ENCODE peak calls at places on chromosomes 5 and 9, in four cellular contexts. One of them, this sample, is unnamed.

GRCh38 chr5:147397616-147398015 is 112.3 kb downstream of the DPYSL3 start:
- DNase-seq in GM12878: no peak
- DNase-seq in HCT116: no peak
- DNase-seq in K562: peak
- DNase-seq in this sample: no peak

GRCh38 chr5:51500-51823 is 40.5 kb upstream of the PLEKHG4B start:
- DNase-seq in HCT116: no peak
- DNase-seq in K562: no peak
- DNase-seq in GM12878: no peak
- DNase-seq in this sample: no peak

GRCh38 chr9:81868145-81868544 is 60.1 kb upstream of the SPATA31D4 start:
- DNase-seq in K562: no peak
- DNase-seq in GM12878: no peak
- DNase-seq in HCT116: no peak
- DNase-seq in this sample: no peak

GRCh38 chr9:100111235-100111634 is 12.2 kb downstream of the INVS start:
- DNase-seq in GM12878: no peak
- DNase-seq in K562: no peak
- DNase-seq in HCT116: no peak
- DNase-seq in this sample: no peak

GRCh38 chr9:105958587-105958986 is 264.2 kb downstream of the TMEM38B start:
- DNase-seq in K562: no peak
- DNase-seq in GM12878: no peak
- DNase-seq in HCT116: no peak
- DNase-seq in this sample: no peak

GRCh38 chr9:80157561-80157983 is 585.8 kb downstream of the TLE4 start:
- DNase-seq in HCT116: no peak
- DNase-seq in GM12878: no peak
- DNase-seq in K562: no peak
- DNase-seq in this sample: no peak

GRCh38 chr9:117664419-117664818 is 39.8 kb upstream of the TLR4 start:
- DNase-seq in HCT116: no peak
- DNase-seq in K562: no peak
- DNase-seq in GM12878: no peak
- DNase-seq in this sample: no peak

GRCh38 chr5:88768411-88768810 is 114.6 kb downstream of the MEF2C start:
- DNase-seq in K562: no peak
- DNase-seq in HCT116: no peak
- DNase-seq in GM12878: no peak
- DNase-seq in this sample: no peak

GRCh38 chr5:95822038-95822407 is 503 bp downstream of the GLRX start:
- DNase-seq in K562: peak
- DNase-seq in HCT116: no peak
- DNase-seq in GM12878: no peak
- DNase-seq in this sample: peak

GRCh38 chr5:157342822-157343402 is 77.0 kb downstream of the CYFIP2 start:
- DNase-seq in GM12878: no peak
- DNase-seq in K562: peak
- DNase-seq in HCT116: peak
- DNase-seq in this sample: peak

GRCh38 chr5:56757077-56757476 is 58.3 kb upstream of the MAP3K1 start:
- DNase-seq in GM12878: no peak
- DNase-seq in HCT116: no peak
- DNase-seq in K562: no peak
- DNase-seq in this sample: no peak

GRCh38 chr5:128002420-128002819 is 81.1 kb upstream of the SLC12A2 start:
- DNase-seq in GM12878: no peak
- DNase-seq in HCT116: no peak
- DNase-seq in K562: no peak
- DNase-seq in this sample: no peak

GRCh38 chr5:160169326-160169725 is 50.1 kb upstream of the PWWP2A start:
- DNase-seq in K562: no peak
- DNase-seq in GM12878: no peak
- DNase-seq in HCT116: no peak
- DNase-seq in this sample: no peak

GRCh38 chr9:91178281-91179236 is 183.2 kb downstream of the AUH start:
- DNase-seq in HCT116: no peak
- DNase-seq in GM12878: no peak
- DNase-seq in K562: no peak
- DNase-seq in this sample: no peak

GRCh38 chr9:133528001-133528886 is 3.5 kb upstream of the MYMK start:
- DNase-seq in HCT116: no peak
- DNase-seq in GM12878: no peak
- DNase-seq in K562: no peak
- DNase-seq in this sample: no peak

GRCh38 chr9:12363439-12363838 is 329.7 kb upstream of the TYRP1 start:
- DNase-seq in HCT116: no peak
- DNase-seq in K562: no peak
- DNase-seq in GM12878: no peak
- DNase-seq in this sample: no peak

GRCh38 chr5:169223595-169223953 is 77.4 kb downstream of the SLIT3 start:
- DNase-seq in K562: no peak
- DNase-seq in GM12878: no peak
- DNase-seq in HCT116: no peak
- DNase-seq in this sample: no peak

GRCh38 chr9:105475302-105475701 is 27.5 kb downstream of the FSD1L start:
- DNase-seq in GM12878: no peak
- DNase-seq in HCT116: no peak
- DNase-seq in K562: peak
- DNase-seq in this sample: peak

GRCh38 chr5:147510885-147511284 is 1.0 kb upstream of the DPYSL3 start:
- DNase-seq in HCT116: no peak
- DNase-seq in K562: no peak
- DNase-seq in GM12878: no peak
- DNase-seq in this sample: no peak

GRCh38 chr5:150021491-150022162 is 21.1 kb downstream of the HMGXB3 start:
- DNase-seq in K562: no peak
- DNase-seq in HCT116: peak
- DNase-seq in GM12878: no peak
- DNase-seq in this sample: no peak

GRCh38 chr5:134029156-134029555 is 24.4 kb upstream of the VDAC1 start:
- DNase-seq in HCT116: no peak
- DNase-seq in GM12878: no peak
- DNase-seq in K562: no peak
- DNase-seq in this sample: peak

GRCh38 chr9:69097053-69097452 is 61.5 kb downstream of the FXN start:
- DNase-seq in GM12878: no peak
- DNase-seq in HCT116: no peak
- DNase-seq in K562: no peak
- DNase-seq in this sample: no peak

GRCh38 chr5:108818613-108819272 is 71.0 kb downstream of the FER start:
- DNase-seq in HCT116: no peak
- DNase-seq in GM12878: peak
- DNase-seq in K562: no peak
- DNase-seq in this sample: peak

GRCh38 chr5:151664694-151665583 is 21.8 kb downstream of the SPARC start:
- DNase-seq in GM12878: no peak
- DNase-seq in HCT116: no peak
- DNase-seq in K562: no peak
- DNase-seq in this sample: no peak

GRCh38 chr9:109317311-109317978 is 3.4 kb downstream of the EPB41L4B start:
- DNase-seq in HCT116: no peak
- DNase-seq in GM12878: no peak
- DNase-seq in K562: no peak
- DNase-seq in this sample: no peak

GRCh38 chr9:109314011-109314531 is 6.8 kb downstream of the EPB41L4B start:
- DNase-seq in HCT116: no peak
- DNase-seq in K562: no peak
- DNase-seq in GM12878: no peak
- DNase-seq in this sample: no peak

GRCh38 chr9:109315889-109316640 is 4.8 kb downstream of the EPB41L4B start:
- DNase-seq in HCT116: peak
- DNase-seq in GM12878: no peak
- DNase-seq in K562: no peak
- DNase-seq in this sample: peak

GRCh38 chr9:109313351-109313750 is 7.5 kb downstream of the EPB41L4B start:
- DNase-seq in GM12878: no peak
- DNase-seq in HCT116: no peak
- DNase-seq in K562: no peak
- DNase-seq in this sample: no peak

GRCh38 chr9:109315480-109315879 is 5.4 kb downstream of the EPB41L4B start:
- DNase-seq in GM12878: no peak
- DNase-seq in K562: no peak
- DNase-seq in HCT116: no peak
- DNase-seq in this sample: no peak
- TF ChIP-seq REST in GM12878: no peak
- TF ChIP-seq REST in K562: no peak
- TF ChIP-seq REST in HCT116: no peak
- TF ChIP-seq REST in this sample: no peak

DNA sequence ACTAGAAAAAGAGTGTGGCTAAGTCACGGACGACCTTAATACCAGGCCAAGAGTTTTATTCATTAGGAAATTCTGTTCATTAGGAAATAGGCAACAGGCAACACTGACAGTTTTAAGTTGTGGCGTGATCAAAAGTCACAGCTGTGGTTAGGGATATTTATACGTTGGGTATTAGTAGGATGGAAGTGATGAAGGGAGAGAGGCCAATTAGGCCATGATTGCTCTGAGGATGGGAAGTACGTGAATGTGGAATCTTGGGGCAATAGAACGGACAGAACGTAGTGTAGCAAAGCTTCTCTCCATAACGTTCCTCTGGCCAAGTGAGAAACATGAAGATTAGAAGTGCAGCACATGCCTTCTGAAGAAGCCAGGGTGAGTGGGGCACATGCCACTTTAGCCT is 290.1 kb upstream of the ZNF608 start:
- DNase-seq in K562: no peak
- DNase-seq in HCT116: no peak
- DNase-seq in GM12878: no peak
- DNase-seq in this sample: no peak
- TF ChIP-seq POLR2A in K562: no peak
- TF ChIP-seq POLR2A in HCT116: no peak
- TF ChIP-seq POLR2A in GM12878: no peak
- TF ChIP-seq POLR2A in this sample: no peak

GRCh38 chr9:35105571-35106342 is 2.8 kb upstream of the STOML2 start:
- DNase-seq in GM12878: no peak
- DNase-seq in K562: no peak
- DNase-seq in HCT116: no peak
- DNase-seq in this sample: no peak

GRCh38 chr9:35102769-35103659 is at the start of gene STOML2:
- DNase-seq in HCT116: peak
- DNase-seq in GM12878: peak
- DNase-seq in K562: peak
- DNase-seq in this sample: peak

GRCh38 chr9:35103660-35104191 is 795 bp upstream of the STOML2 start:
- DNase-seq in K562: no peak
- DNase-seq in HCT116: no peak
- DNase-seq in GM12878: no peak
- DNase-seq in this sample: no peak

GRCh38 chr9:35105126-35105525 is 2.2 kb upstream of the STOML2 start:
- DNase-seq in HCT116: no peak
- DNase-seq in K562: no peak
- DNase-seq in GM12878: no peak
- DNase-seq in this sample: no peak

GRCh38 chr9:35104586-35104985 is 1.7 kb upstream of the STOML2 start:
- DNase-seq in GM12878: no peak
- DNase-seq in K562: no peak
- DNase-seq in HCT116: no peak
- DNase-seq in this sample: no peak
- TF ChIP-seq REST in GM12878: no peak
- TF ChIP-seq REST in K562: no peak
- TF ChIP-seq REST in HCT116: no peak
- TF ChIP-seq REST in this sample: no peak

GRCh38 chr5:179697993-179698934 is 503 bp upstream of the CANX start:
- DNase-seq in GM12878: peak
- DNase-seq in K562: peak
- DNase-seq in HCT116: peak
- DNase-seq in this sample: peak

GRCh38 chr5:179697108-179697507 is 1.7 kb upstream of the CANX start:
- DNase-seq in GM12878: no peak
- DNase-seq in HCT116: no peak
- DNase-seq in K562: no peak
- DNase-seq in this sample: no peak

GRCh38 chr5:179700401-179700918 is 1.7 kb downstream of the CANX start:
- DNase-seq in K562: peak
- DNase-seq in GM12878: no peak
- DNase-seq in HCT116: no peak
- DNase-seq in this sample: no peak

GRCh38 chr5:179698935-179699639 is at the start of gene CANX:
- DNase-seq in HCT116: no peak
- DNase-seq in K562: peak
- DNase-seq in GM12878: no peak
- DNase-seq in this sample: peak

DNA sequence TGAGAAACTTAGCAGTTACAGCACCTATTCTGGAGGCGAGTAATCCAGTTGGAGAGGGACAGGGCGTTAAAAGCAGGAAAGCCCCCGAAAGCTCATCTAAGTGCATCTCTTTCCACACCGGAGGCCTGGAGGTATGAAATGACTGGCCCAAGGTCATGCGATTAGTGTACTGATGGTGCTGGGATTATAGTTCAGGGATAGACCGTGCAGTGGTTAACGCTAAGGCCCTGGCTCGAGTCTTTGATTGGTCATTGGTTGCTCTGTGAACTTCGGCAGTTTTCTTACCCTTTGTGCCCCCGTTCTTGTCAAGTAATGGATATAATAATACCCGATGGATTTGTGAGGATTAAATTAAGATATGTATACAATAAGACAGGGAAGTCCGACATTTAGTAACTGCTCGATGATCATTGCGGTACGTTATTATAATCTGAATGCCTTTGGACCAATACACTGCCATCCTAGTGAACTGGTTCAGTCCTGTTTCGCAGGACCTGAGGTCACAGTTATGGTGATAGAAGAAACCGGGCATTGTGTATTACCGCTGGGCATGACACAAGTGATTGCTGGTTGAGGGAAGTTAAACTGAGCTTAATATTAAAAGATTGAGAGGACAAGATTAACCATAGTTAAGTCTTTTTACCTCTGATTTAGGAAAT is 1.0 kb downstream of the CANX start:
- DNase-seq in GM12878: no peak
- DNase-seq in HCT116: no peak
- DNase-seq in K562: peak
- DNase-seq in this sample: peak
- TF ChIP-seq POLR2A in GM12878: peak
- TF ChIP-seq POLR2A in HCT116: no peak
- TF ChIP-seq POLR2A in K562: no peak
- TF ChIP-seq POLR2A in this sample: no peak